ENCODE peak calls at places on chromosomes 4 and X, in nine cellular contexts. H is stimulated activated naive CD8-positive, alpha-beta T cell treated with anti-CD3 and anti-CD28 coated beads, Interleukin-15, amount 100 ng/mL, for 72 hours; V is germinal center; S is NCI-H2081; K is naive thymus-derived CD4-positive, alpha-beta T cell; Y is right lobe of liver; I is astrocyte; T is T-helper 1 cell; D is Ammon's horn. P is an unnamed sample.

GRCh38 chrX:136806891-136807410 is 26.2 kb upstream of the ARHGEF6 start:
- DNase-seq in H (no peak), V (no peak), S (no peak), K (no peak), Y (no peak), I (no peak), T (no peak), D (peak; percentile 44), P (no peak)

GRCh38 chr4:138734746-138735145 is 280.8 kb upstream of the NOCT start:
- DNase-seq in H (no peak), V (no peak), S (no peak), K (no peak), Y (no peak), I (peak; percentile 66), T (no peak), D (no peak), P (peak; percentile 62)

GRCh38 chrX:94252204-94252603 is 578.2 kb downstream of the FAM133A start:
- DNase-seq in H (no peak), V (no peak), S (no peak), K (no peak), Y (no peak), I (no peak), T (no peak), D (no peak), P (no peak)

GRCh38 chr4:13547563-13548041 is 3.3 kb upstream of the NKX3-2 start:
- DNase-seq in H (no peak), V (peak; percentile 67), S (peak; percentile 72), K (peak; percentile 51), Y (no peak), I (no peak), T (no peak), D (no peak), P (no peak)

GRCh38 chr4:108029321-108029720 is 39.6 kb downstream of the HADH start:
- DNase-seq in H (peak; percentile 49), V (no peak), S (no peak), K (peak; percentile 60), Y (no peak), I (no peak), T (no peak), D (no peak), P (no peak)

GRCh38 chrX:48908600-48908999 is 2.8 kb downstream of the SLC35A2 start:
- DNase-seq in H (no peak), V (no peak), S (no peak), K (no peak), Y (no peak), I (no peak), T (no peak), D (no peak), P (no peak)

GRCh38 chr4:25552580-25553271 is 102.9 kb upstream of the SLC34A2 start:
- DNase-seq in H (no peak), V (no peak), S (no peak), K (no peak), Y (no peak), I (no peak), T (no peak), D (peak; percentile 55), P (no peak)

GRCh38 chr4:53786632-53787031 is 195.3 kb upstream of the LNX1 start:
- DNase-seq in H (no peak), V (no peak), S (no peak), K (no peak), Y (no peak), I (no peak), T (no peak), D (no peak), P (no peak)

GRCh38 chrX:150546711-150547153 is 21.7 kb upstream of the MTM1 start:
- DNase-seq in H (peak; percentile 24), V (no peak), S (no peak), K (no peak), Y (peak; percentile 72), I (no peak), T (peak; percentile 13), D (no peak), P (no peak)

GRCh38 chr4:159725571-159725970 is 622.7 kb downstream of the RAPGEF2 start:
- DNase-seq in H (no peak), V (no peak), S (no peak), K (no peak), Y (no peak), I (no peak), T (no peak), D (no peak), P (no peak)

P was measured in EL.